ENCODE peak calls at places on chromosomes 1 and 21, in four cellular contexts. I is activated naive CD4-positive, alpha-beta T cell treated with anti-CD3 and anti-CD28 coated beads, Interleukin-2, amount 10 ng/mL, durations not matched to agents 7 days and 5 days; B is sciatic nerve; R is fibroblast of the aortic adventitia. Q is an unnamed sample.

GRCh38 chr1:202154766-202155477 is 5.5 kb downstream of the PTPN7 start:
- DNase-seq in I (peak), R (peak), B (no peak), Q (peak)

GRCh38 chr1:27785763-27786162 is 12.7 kb downstream of the STX12 start:
- DNase-seq in B (no peak), R (peak), I (no peak), Q (no peak)

GRCh38 chr1:30790850-30791778 is 33.5 kb upstream of the LAPTM5 start:
- DNase-seq in B (no peak), I (peak), R (no peak), Q (peak)

GRCh38 chr1:222048030-222048632 is 306.2 kb upstream of the DUSP10 start:
- DNase-seq in R (peak), B (no peak), I (no peak), Q (no peak)

GRCh38 chr1:212601524-212601923 is 7.0 kb upstream of the ATF3 start:
- DNase-seq in B (no peak), R (no peak), I (no peak), Q (no peak)

GRCh38 chr1:74681449-74681848 is 7.9 kb upstream of the ERICH3 start:
- DNase-seq in R (no peak), B (no peak), I (no peak), Q (no peak)

GRCh38 chr1:211017066-211017691 is 116.8 kb downstream of the KCNH1 start:
- DNase-seq in I (no peak), R (no peak), B (no peak), Q (no peak)

GRCh38 chr1:162753998-162754585 is 36.4 kb upstream of the HSD17B7 start:
- DNase-seq in B (no peak), I (no peak), R (no peak), Q (no peak)

GRCh38 chr1:8203551-8203950 is 114.4 kb upstream of the SLC45A1 start:
- DNase-seq in B (no peak), R (no peak), I (no peak), Q (no peak)

GRCh38 chr1:232271991-232272589 is 357.8 kb downstream of the SIPA1L2 start:
- DNase-seq in B (no peak), R (peak), I (no peak), Q (no peak)

GRCh38 chr1:29639741-29640427 is 403.6 kb downstream of the PTPRU start:
- DNase-seq in I (no peak), R (peak), B (peak), Q (no peak)

GRCh38 chr21:35323947-35324346 is 274.8 kb upstream of the RUNX1 start:
- DNase-seq in B (no peak), R (peak), I (no peak), Q (no peak)

GRCh38 chr1:110440877-110441276 is 10.1 kb upstream of the PROK1 start:
- DNase-seq in R (peak), B (no peak), I (no peak), Q (no peak)

GRCh38 chr1:36988311-36988710 is 46.0 kb downstream of the GRIK3 start:
- DNase-seq in B (peak), I (no peak), R (no peak), Q (no peak)

GRCh38 chr1:1169429-1170214 is 4.1 kb upstream of the TTLL10 start:
- DNase-seq in I (peak), B (no peak), R (no peak), Q (no peak)

GRCh38 chr1:2447274-2448097 is 28.6 kb upstream of the PLCH2 start:
- DNase-seq in I (no peak), B (no peak), R (no peak), Q (no peak)

GRCh38 chr1:8680628-8681316 is 136.7 kb downstream of the RERE start:
- DNase-seq in B (no peak), I (no peak), R (no peak), Q (no peak)

GRCh38 chr1:115090547-115090946 is 1.2 kb upstream of the TSPAN2 start:
- DNase-seq in R (no peak), B (no peak), I (no peak), Q (no peak)

GRCh38 chr1:15449567-15449966 is 7.0 kb upstream of the CELA2A start:
- DNase-seq in I (no peak), R (no peak), B (no peak), Q (no peak)

GRCh38 chr1:205054013-205054412 is 11.0 kb downstream of the CNTN2 start:
- DNase-seq in B (no peak), I (no peak), R (no peak), Q (no peak)

GRCh38 chr1:231385118-231385748 is 36.9 kb downstream of the EGLN1 start:
- DNase-seq in I (no peak), R (no peak), B (no peak), Q (no peak)

GRCh38 chr1:224317383-224318045 is 12.5 kb downstream of the NVL start:
- DNase-seq in R (no peak), I (no peak), B (no peak), Q (no peak)

GRCh38 chr1:86259390-86259789 is 102.8 kb upstream of the COL24A1 start:
- DNase-seq in B (no peak), I (no peak), R (peak), Q (no peak)

GRCh38 chr1:7558921-7559869 is 211.9 kb upstream of the VAMP3 start:
- DNase-seq in I (no peak), B (no peak), R (no peak), Q (no peak)

GRCh38 chr1:91736999-91737615 is 148.8 kb downstream of the TGFBR3 start:
- DNase-seq in I (no peak), R (peak), B (no peak), Q (no peak)

GRCh38 chr1:185058103-185058502 is 12.7 kb downstream of the RNF2 start:
- DNase-seq in B (no peak), I (no peak), R (no peak), Q (no peak)

Q was measured in Jurkat, Clone E6-1.